ENCODE peak calls at places on chromosomes 16 and 17, in five cellular contexts. One of them, this sample, is unnamed.

GRCh38 chr16:88500255-88500661 is 47.2 kb downstream of the ZFPM1 start:
- DNase-seq in hippocampal formation: no peak
- DNase-seq in neural progenitor cell: no peak
- DNase-seq in activated CD4-positive, alpha-beta T cell treated with anti-CD3 and anti-CD28 coated beads, Interleukin-2, amount 50 U/mL, for 1 hour: no peak
- DNase-seq in LHCN-M2: no peak
- DNase-seq in this sample: no peak

GRCh38 chr17:9899280-9900018 is 5.6 kb downstream of the RCVRN start:
- DNase-seq in activated CD4-positive, alpha-beta T cell treated with anti-CD3 and anti-CD28 coated beads, Interleukin-2, amount 50 U/mL, for 1 hour: no peak
- DNase-seq in LHCN-M2: no peak
- DNase-seq in neural progenitor cell: no peak
- DNase-seq in hippocampal formation: no peak
- DNase-seq in this sample: no peak

GRCh38 chr16:87201777-87202176 is 115.4 kb downstream of the C16orf95 start:
- DNase-seq in LHCN-M2: no peak
- DNase-seq in neural progenitor cell: no peak
- DNase-seq in hippocampal formation: no peak
- DNase-seq in activated CD4-positive, alpha-beta T cell treated with anti-CD3 and anti-CD28 coated beads, Interleukin-2, amount 50 U/mL, for 1 hour: no peak
- DNase-seq in this sample: no peak

GRCh38 chr16:740459-740763 is 386 bp downstream of the CIAO3 start:
- DNase-seq in LHCN-M2: no peak
- DNase-seq in activated CD4-positive, alpha-beta T cell treated with anti-CD3 and anti-CD28 coated beads, Interleukin-2, amount 50 U/mL, for 1 hour: no peak
- DNase-seq in hippocampal formation: no peak
- DNase-seq in neural progenitor cell: peak
- DNase-seq in this sample: no peak

GRCh38 chr17:57739402-57740224 is 5.5 kb downstream of the CCDC182 start:
- DNase-seq in activated CD4-positive, alpha-beta T cell treated with anti-CD3 and anti-CD28 coated beads, Interleukin-2, amount 50 U/mL, for 1 hour: no peak
- DNase-seq in hippocampal formation: no peak
- DNase-seq in neural progenitor cell: peak
- DNase-seq in LHCN-M2: peak
- DNase-seq in this sample: peak

GRCh38 chr17:29138184-29138955 is 41.8 kb downstream of the MYO18A start:
- DNase-seq in neural progenitor cell: no peak
- DNase-seq in hippocampal formation: no peak
- DNase-seq in LHCN-M2: peak
- DNase-seq in activated CD4-positive, alpha-beta T cell treated with anti-CD3 and anti-CD28 coated beads, Interleukin-2, amount 50 U/mL, for 1 hour: peak
- DNase-seq in this sample: peak

GRCh38 chr17:6843241-6843890 is 11.8 kb upstream of the TEKT1 start:
- DNase-seq in LHCN-M2: peak
- DNase-seq in hippocampal formation: peak
- DNase-seq in activated CD4-positive, alpha-beta T cell treated with anti-CD3 and anti-CD28 coated beads, Interleukin-2, amount 50 U/mL, for 1 hour: no peak
- DNase-seq in neural progenitor cell: peak
- DNase-seq in this sample: peak

GRCh38 chr16:72921620-72922019 is 126.3 kb downstream of the ZFHX3 start:
- DNase-seq in neural progenitor cell: no peak
- DNase-seq in activated CD4-positive, alpha-beta T cell treated with anti-CD3 and anti-CD28 coated beads, Interleukin-2, amount 50 U/mL, for 1 hour: no peak
- DNase-seq in hippocampal formation: no peak
- DNase-seq in LHCN-M2: no peak
- DNase-seq in this sample: no peak

GRCh38 chr17:42122371-42123303 is at the start of gene HSPB9:
- DNase-seq in neural progenitor cell: peak
- DNase-seq in LHCN-M2: no peak
- DNase-seq in hippocampal formation: no peak
- DNase-seq in activated CD4-positive, alpha-beta T cell treated with anti-CD3 and anti-CD28 coated beads, Interleukin-2, amount 50 U/mL, for 1 hour: no peak
- DNase-seq in this sample: no peak

GRCh38 chr17:78365561-78366108 is 5.8 kb upstream of the SOCS3 start:
- DNase-seq in activated CD4-positive, alpha-beta T cell treated with anti-CD3 and anti-CD28 coated beads, Interleukin-2, amount 50 U/mL, for 1 hour: no peak
- DNase-seq in neural progenitor cell: peak
- DNase-seq in LHCN-M2: no peak
- DNase-seq in hippocampal formation: no peak
- DNase-seq in this sample: peak

GRCh38 chr17:36512641-36513040 is 22.0 kb downstream of the MYO19 start:
- DNase-seq in hippocampal formation: no peak
- DNase-seq in neural progenitor cell: no peak
- DNase-seq in activated CD4-positive, alpha-beta T cell treated with anti-CD3 and anti-CD28 coated beads, Interleukin-2, amount 50 U/mL, for 1 hour: no peak
- DNase-seq in LHCN-M2: no peak
- DNase-seq in this sample: no peak

GRCh38 chr17:4365628-4366311 is 705 bp downstream of the UBE2G1 start:
- DNase-seq in LHCN-M2: peak
- DNase-seq in neural progenitor cell: peak
- DNase-seq in hippocampal formation: no peak
- DNase-seq in activated CD4-positive, alpha-beta T cell treated with anti-CD3 and anti-CD28 coated beads, Interleukin-2, amount 50 U/mL, for 1 hour: no peak
- DNase-seq in this sample: peak

GRCh38 chr16:19179890-19180490 is 11.9 kb downstream of the SYT17 start:
- DNase-seq in neural progenitor cell: peak
- DNase-seq in LHCN-M2: peak
- DNase-seq in activated CD4-positive, alpha-beta T cell treated with anti-CD3 and anti-CD28 coated beads, Interleukin-2, amount 50 U/mL, for 1 hour: peak
- DNase-seq in hippocampal formation: no peak
- DNase-seq in this sample: peak

GRCh38 chr17:40122944-40123810 is 1.4 kb downstream of the MSL1 start:
- DNase-seq in hippocampal formation: peak
- DNase-seq in LHCN-M2: no peak
- DNase-seq in activated CD4-positive, alpha-beta T cell treated with anti-CD3 and anti-CD28 coated beads, Interleukin-2, amount 50 U/mL, for 1 hour: peak
- DNase-seq in neural progenitor cell: peak
- DNase-seq in this sample: peak

GRCh38 chr17:41863074-41863843 is 2.0 kb downstream of the KLHL11 start:
- DNase-seq in activated CD4-positive, alpha-beta T cell treated with anti-CD3 and anti-CD28 coated beads, Interleukin-2, amount 50 U/mL, for 1 hour: peak
- DNase-seq in LHCN-M2: no peak
- DNase-seq in neural progenitor cell: peak
- DNase-seq in hippocampal formation: no peak
- DNase-seq in this sample: no peak

GRCh38 chr17:4711671-4712111 is 1.3 kb downstream of the ARRB2 start:
- DNase-seq in activated CD4-positive, alpha-beta T cell treated with anti-CD3 and anti-CD28 coated beads, Interleukin-2, amount 50 U/mL, for 1 hour: no peak
- DNase-seq in neural progenitor cell: no peak
- DNase-seq in hippocampal formation: no peak
- DNase-seq in LHCN-M2: no peak
- DNase-seq in this sample: peak